ENCODE peak calls at places on chromosomes 6 and 20, in six cellular contexts. J is NCI-H1436; C is stimulated activated CD4-positive, alpha-beta T cell treated with anti-CD3 and anti-CD28 coated beads, Interleukin-1b, Interleukin-23, amount 100 ng/mL, for 24 hours; A is CD8-positive, alpha-beta T cell; F is activated CD4-positive, alpha-beta T cell treated with anti-CD3 and anti-CD28 coated beads, Interleukin-2, amount 50 U/mL, for 1 hour; M is stimulated activated CD8-positive, alpha-beta memory T cell treated with anti-CD3 and anti-CD28 coated beads, Interleukin-4, amount 100 ng/mL, for 24 hours. T is an unnamed sample.

GRCh38 chr6:35363293-35363750 is 21.0 kb downstream of the PPARD start:
- DNase-seq in M (no peak), A (no peak), J (peak), F (no peak), C (no peak), T (no peak)

GRCh38 chr6:155324993-155325392 is 10.7 kb upstream of the TFB1M start:
- DNase-seq in J (no peak), F (no peak), A (no peak), C (no peak), M (no peak), T (no peak)

GRCh38 chr6:126052485-126052884 is 66.1 kb downstream of the TRMT11 start:
- DNase-seq in A (no peak), C (no peak), J (no peak), F (no peak), M (no peak), T (no peak)

GRCh38 chr20:44646023-44646640 is 5.4 kb downstream of the ADA start:
- DNase-seq in M (no peak), F (peak), C (no peak), A (no peak), J (no peak), T (no peak)

GRCh38 chr6:35391240-35391968 is 49.0 kb downstream of the PPARD start:
- DNase-seq in C (no peak), M (no peak), J (no peak), F (no peak), A (no peak), T (no peak)

GRCh38 chr6:11218827-11219826 is 13.3 kb downstream of the NEDD9 start:
- DNase-seq in F (no peak), C (no peak), M (no peak), A (no peak), J (no peak), T (no peak)

GRCh38 chr6:24600903-24601302 is 45.1 kb downstream of the KIAA0319 start:
- DNase-seq in C (no peak), A (no peak), J (no peak), M (no peak), F (no peak), T (no peak)

GRCh38 chr20:4685923-4686221 is 35.8 kb upstream of the PRND start:
- DNase-seq in M (no peak), A (no peak), F (no peak), J (no peak), C (no peak), T (no peak)

GRCh38 chr20:24765316-24766142 is 183.5 kb upstream of the CST7 start:
- DNase-seq in M (no peak), F (no peak), A (no peak), C (no peak), J (no peak), T (no peak)

GRCh38 chr6:112690497-112691202 is 343.5 kb downstream of the RFPL4B start:
- DNase-seq in A (no peak), J (peak), M (no peak), C (no peak), F (no peak), T (no peak)

GRCh38 chr20:43895235-43895634 is 19.4 kb upstream of the TOX2 start:
- DNase-seq in F (no peak), C (no peak), A (no peak), M (no peak), J (no peak), T (no peak)

GRCh38 chr20:6651016-6651415 is 116.5 kb upstream of the BMP2 start:
- DNase-seq in A (no peak), C (no peak), M (no peak), J (no peak), F (no peak), T (no peak)

GRCh38 chr6:163820745-163821456 is 406.4 kb downstream of the QKI start:
- DNase-seq in C (no peak), M (no peak), J (no peak), A (no peak), F (no peak), T (no peak)

GRCh38 chr20:37749620-37750403 is 56.0 kb downstream of the CTNNBL1 start:
- DNase-seq in C (no peak), F (no peak), M (no peak), A (no peak), J (no peak), T (no peak)

GRCh38 chr20:1775117-1775516 is 117.5 kb upstream of the SIRPG start:
- DNase-seq in A (no peak), C (no peak), M (no peak), F (no peak), J (no peak), T (no peak)

GRCh38 chr20:47558699-47559098 is 57.0 kb downstream of the NCOA3 start:
- DNase-seq in J (no peak), A (no peak), M (no peak), F (no peak), C (no peak), T (no peak)

GRCh38 chr6:79239538-79240168 is 5.2 kb upstream of the HMGN3 start:
- DNase-seq in A (no peak), M (no peak), C (no peak), F (no peak), J (no peak), T (no peak)

GRCh38 chr6:130412556-130413290 is 46.9 kb downstream of the TMEM200A start:
- DNase-seq in J (no peak), C (no peak), A (no peak), F (no peak), M (no peak), T (no peak)

GRCh38 chr20:10476319-10476724 is 41.2 kb downstream of the SLX4IP start:
- DNase-seq in C (no peak), J (no peak), A (no peak), F (no peak), M (no peak), T (no peak)

GRCh38 chr6:94956910-94957309 is 620.4 kb upstream of the MANEA start:
- DNase-seq in C (no peak), J (no peak), A (no peak), F (no peak), M (no peak), T (no peak)

T was measured in omental fat pad.